ENCODE peak calls at places on chromosomes 12 and 14, in six cellular contexts. Q, O, K, E, S and D are unnamed samples. For H3K4me1, the result is how much of the 10 kb centered on the place peaks cover.

GRCh38 chr12:58241099-58241498 is 299.7 kb downstream of the ATP23 start:
- DNase-seq in Q (no peak), O (no peak), K (no peak), E (no peak), S (no peak), D (no peak)

GRCh38 chr12:52061470-52062166 is 8.2 kb upstream of the ATG101 start:
- DNase-seq in Q (no peak), O (no peak), K (peak), E (no peak), S (no peak), D (no peak)

GRCh38 chr14:29321646-29322045 is 555.1 kb downstream of the FOXG1 start:
- DNase-seq in Q (peak), O (no peak), K (peak), E (no peak), S (no peak), D (no peak)

GRCh38 chr14:77185093-77185465 is 3.5 kb downstream of the TMEM63C start:
- DNase-seq in Q (no peak), O (no peak), K (no peak), E (no peak), S (no peak), D (no peak)

GRCh38 chr12:91367234-91367849 is 184.7 kb upstream of the DCN start:
- DNase-seq in Q (peak), O (no peak), K (peak), E (no peak), S (no peak), D (no peak)

GRCh38 chr14:23359722-23360447 is 5.1 kb downstream of the EFS start:
- DNase-seq in Q (no peak), O (no peak), K (no peak), E (no peak), S (no peak), D (no peak)

GRCh38 chr12:100114574-100114973 is 28.1 kb downstream of the BLTP3B start:
- DNase-seq in Q (no peak), O (no peak), K (no peak), E (no peak), S (no peak), D (no peak)

GRCh38 chr14:60922050-60922449 is 58.8 kb downstream of the TRMT5 start:
- DNase-seq in Q (peak), O (no peak), K (no peak), E (no peak), S (no peak), D (no peak)

GRCh38 chr12:23536293-23536692 is 413.2 kb downstream of the SOX5 start:
- DNase-seq in Q (no peak), O (no peak), K (no peak), E (no peak), S (no peak), D (no peak)

GRCh38 chr12:130555628-130556485 is 160.2 kb downstream of the RIMBP2 start:
- DNase-seq in Q (no peak), O (no peak), K (no peak), E (no peak), S (no peak), D (no peak)

GRCh38 chr14:21112267-21112666 is 11.4 kb downstream of the TMEM253 start:
- DNase-seq in Q (no peak), O (no peak), K (no peak), E (no peak), S (no peak), D (no peak)

GRCh38 chr14:89327771-89328212 is 89.2 kb downstream of the FOXN3 start:
- DNase-seq in Q (peak), O (no peak), K (peak), E (no peak), S (no peak), D (no peak)

GRCh38 chr14:99612737-99613330 is 8.8 kb upstream of the CCDC85C start:
- DNase-seq in Q (peak), O (no peak), K (peak), E (no peak), S (no peak), D (no peak)

GRCh38 chr14:51006781-51007211 is 62.5 kb upstream of the PYGL start:
- DNase-seq in Q (peak), O (no peak), K (peak), E (no peak), S (peak), D (peak)

GRCh38 chr12:1523046-1523445 is 71.3 kb downstream of the FBXL14 start:
- DNase-seq in Q (no peak), O (no peak), K (no peak), E (peak), S (no peak), D (no peak)

GRCh38 chr12:13195848-13196301 is 651 bp upstream of the EMP1 start:
- DNase-seq in Q (peak), O (no peak), K (peak), E (no peak), S (no peak), D (no peak)

GRCh38 chr12:2453807-2454177 is 341.0 kb upstream of the FKBP4 start:
- DNase-seq in Q (no peak), O (no peak), K (no peak), E (no peak), S (no peak), D (no peak)

GRCh38 chr12:57769594-57769993 is 2.3 kb downstream of the METTL1 start:
- DNase-seq in Q (no peak), O (no peak), K (no peak), E (no peak), S (no peak), D (no peak)

GRCh38 chr14:102692334-102692733 is 84.9 kb upstream of the TRAF3 start:
- DNase-seq in Q (no peak), O (no peak), K (no peak), E (no peak), S (no peak), D (no peak)

GRCh38 chr12:70334742-70335141 is 31.3 kb upstream of the KCNMB4 start:
- DNase-seq in Q (no peak), O (no peak), K (no peak), E (peak), S (no peak), D (no peak)
- H3K4me1 ChIP-seq in Q (under half), O (under half), K (under half), E (under half), S (under half), D (under half)

GRCh38 chr12:55974308-55974724 is 438 bp downstream of the RAB5B start:
- DNase-seq in Q (peak), O (no peak), K (peak), E (no peak), S (no peak), D (no peak)
- H2BK5ac ChIP-seq in Q (peak), O (peak), K (peak), E (no peak), S (peak), D (peak)

DNA sequence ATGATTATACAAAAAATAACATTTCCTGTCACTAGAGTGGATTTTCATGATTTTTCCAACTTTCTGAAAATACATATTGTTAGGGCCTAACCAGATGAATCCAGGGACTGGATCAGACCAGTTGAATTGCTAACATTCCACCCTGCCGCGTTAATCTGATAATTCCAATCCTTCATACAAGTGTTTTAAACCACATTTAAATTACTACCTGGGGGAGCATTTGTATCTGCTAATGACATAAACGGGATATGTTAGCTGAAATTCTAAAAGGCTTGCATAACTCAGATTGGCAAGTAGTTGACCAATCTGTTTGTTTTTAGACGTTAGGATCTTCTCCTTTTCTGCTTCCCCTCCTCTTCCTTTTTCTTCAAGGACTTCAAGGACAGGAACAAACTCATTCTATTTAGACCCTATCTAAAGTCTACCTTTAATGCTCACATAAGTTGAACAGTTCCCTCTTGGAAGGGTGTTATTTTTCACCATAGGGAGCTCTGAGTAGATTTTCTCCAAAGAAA is 239.0 kb downstream of the ADAMTS20 start:
- DNase-seq in Q (no peak), O (no peak), K (no peak), E (no peak), S (no peak), D (no peak)
- H4K91ac ChIP-seq in Q (no peak), O (no peak), K (no peak), E (no peak), S (no peak), D (no peak)

GRCh38 chr14:75200451-75200850 is 24.0 kb upstream of the TMED10 start:
- DNase-seq in Q (no peak), O (no peak), K (no peak), E (peak), S (peak), D (no peak)
- H3K4me1 ChIP-seq in Q (under half), O (under half), K (under half), E (under half), S (under half), D (under half)

GRCh38 chr14:68936476-68936875 is 42.6 kb downstream of the ACTN1 start:
- DNase-seq in Q (no peak), O (no peak), K (no peak), E (no peak), S (no peak), D (no peak)
- H2BK5ac ChIP-seq in Q (no peak), O (no peak), K (no peak), E (no peak), S (no peak), D (no peak)

DNA sequence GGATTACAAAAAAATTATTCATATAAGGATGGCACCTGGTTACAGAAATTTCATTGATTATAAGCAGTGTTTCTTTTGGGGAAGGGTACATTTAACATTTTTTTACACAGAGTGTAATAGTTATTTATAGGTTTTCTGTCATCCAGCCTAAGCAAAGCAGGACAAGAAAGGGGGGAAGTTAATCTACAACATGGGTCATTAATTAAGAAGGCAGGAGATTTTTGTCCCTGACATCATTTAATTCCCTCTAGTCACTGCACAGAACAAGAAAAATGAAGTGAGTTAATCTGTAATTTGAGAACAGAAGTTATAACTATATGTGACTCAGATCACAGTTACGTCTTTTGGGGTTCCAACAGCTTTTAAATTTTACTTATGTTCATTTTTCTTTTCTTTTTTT is 173.4 kb downstream of the PTPRO start:
- DNase-seq in Q (no peak), O (no peak), K (no peak), E (no peak), S (no peak), D (no peak)
- H4K91ac ChIP-seq in Q (no peak), O (no peak), K (no peak), E (no peak), S (no peak), D (no peak)